ENCODE peak calls at places on chromosomes 4 and X, in eight cellular contexts. W is brain pericyte; P is ELR; L is AG10803; K is SHP77; Z is ecto neural progenitor cell; C is stimulated activated CD4-positive, alpha-beta T cell treated with anti-CD3 and anti-CD28 coated beads, Interleukin-4, amount 100 ng/mL, for 24 hours; X is CD4-positive, alpha-beta T cell. U is an unnamed sample.
A peak's percentile ranks its signal among the peaks of the same experiment; 100 is the strongest.

GRCh38 chrX:41234962-41235361 is 99.0 kb upstream of the DDX3X start:
- DNase-seq in W (no peak), P (no peak), L (no peak), K (no peak), Z (no peak), C (no peak), X (no peak), U (no peak)

GRCh38 chr4:66300336-66300934 is 630.1 kb upstream of the EPHA5 start:
- DNase-seq in W (no peak), P (peak; percentile 30), L (no peak), K (no peak), Z (no peak), C (no peak), X (no peak), U (no peak)

GRCh38 chr4:161003418-161004057 is 1160.3 kb downstream of the FSTL5 start:
- DNase-seq in W (no peak), P (no peak), L (no peak), K (no peak), Z (no peak), C (no peak), X (no peak), U (no peak)

GRCh38 chr4:42282081-42282901 is 115.0 kb upstream of the SHISA3 start:
- DNase-seq in W (peak; percentile 22), P (peak; percentile 73), L (peak; percentile 50), K (peak; percentile 47), Z (peak; percentile 59), C (peak; percentile 3), X (no peak), U (peak; percentile 70)

GRCh38 chrX:148649145-148649645 is 148.8 kb downstream of the AFF2 start:
- DNase-seq in W (no peak), P (no peak), L (no peak), K (no peak), Z (no peak), C (no peak), X (no peak), U (no peak)

GRCh38 chr4:2494992-2495391 is 26.1 kb downstream of the RNF4 start:
- DNase-seq in W (no peak), P (no peak), L (no peak), K (no peak), Z (no peak), C (no peak), X (no peak), U (no peak)

GRCh38 chr4:38610844-38611550 is 53.0 kb upstream of the KLF3 start:
- DNase-seq in W (no peak), P (no peak), L (no peak), K (peak; percentile 7), Z (no peak), C (no peak), X (no peak), U (no peak)

GRCh38 chrX:150293311-150294013 is 69.7 kb upstream of the MAMLD1 start:
- DNase-seq in W (no peak), P (no peak), L (no peak), K (no peak), Z (peak; percentile 6), C (no peak), X (no peak), U (no peak)

GRCh38 chr4:132504438-132504837 is 644.7 kb upstream of the PCDH10 start:
- DNase-seq in W (no peak), P (peak; percentile 59), L (no peak), K (no peak), Z (no peak), C (no peak), X (no peak), U (no peak)